ENCODE peak calls at places on chromosome 2, in eight cellular contexts. X, A, T, D, K, N, O and P are unnamed samples.

GRCh38 chr2:101981484-101981883 is 10.3 kb upstream of the IL1R2 start:
- DNase-seq in A (no peak), T (no peak), O (no peak), K (no peak), N (no peak), X (peak; percentile 22), D (no peak), P (no peak)

GRCh38 chr2:59182249-59182648 is 941.1 kb upstream of the FANCL start:
- DNase-seq in O (peak; percentile 44), X (peak; percentile 46), D (peak; percentile 2), T (peak; percentile 6), A (peak; percentile 43), N (peak; percentile 43), K (no peak), P (peak; percentile 50)

GRCh38 chr2:138609446-138609845 is 107.9 kb downstream of the SPOPL start:
- DNase-seq in X (no peak), O (no peak), N (no peak), K (no peak), A (no peak), D (no peak), T (no peak), P (no peak)

GRCh38 chr2:9979977-9980376 is 28.5 kb downstream of the GRHL1 start:
- DNase-seq in T (no peak), O (no peak), N (no peak), K (no peak), D (no peak), X (no peak), A (no peak), P (no peak)

GRCh38 chr2:70087703-70088507 is 628 bp downstream of the PCBP1 start:
- DNase-seq in O (peak; percentile 71), K (peak; percentile 35), A (no peak), X (peak; percentile 83), N (peak; percentile 41), T (no peak), D (no peak), P (no peak)

GRCh38 chr2:164369416-164369815 is 251.9 kb downstream of the GRB14 start:
- DNase-seq in O (no peak), D (no peak), N (no peak), A (no peak), K (no peak), T (no peak), X (no peak), P (no peak)

GRCh38 chr2:224807153-224807964 is 91.2 kb upstream of the CCDC195 start:
- DNase-seq in K (no peak), O (peak; percentile 16), D (no peak), N (peak; percentile 67), X (no peak), T (no peak), A (no peak), P (no peak)

GRCh38 chr2:53235836-53236582 is 531.6 kb upstream of the CHAC2 start:
- DNase-seq in T (no peak), X (no peak), K (no peak), N (no peak), O (no peak), A (no peak), D (no peak), P (no peak)

GRCh38 chr2:45460825-45461224 is 150.2 kb downstream of the SRBD1 start:
- DNase-seq in N (no peak), D (no peak), K (no peak), X (no peak), T (no peak), O (no peak), A (no peak), P (no peak)

GRCh38 chr2:241358470-241358869 is 2.4 kb downstream of the FARP2 start:
- DNase-seq in X (no peak), T (no peak), O (no peak), D (no peak), N (no peak), K (no peak), A (no peak), P (no peak)

GRCh38 chr2:12044857-12045256 is 298.4 kb downstream of the LPIN1 start:
- DNase-seq in K (no peak), N (no peak), D (no peak), O (no peak), A (no peak), T (no peak), X (no peak), P (no peak)